ENCODE peak calls at places on chromosomes 2 and 18, in nine cellular contexts. W, H, X, K, I, P, T, Z and D are unnamed samples.

GRCh38 chr2:9205963-9206948 is at the start of gene ASAP2:
- DNase-seq in W (peak; percentile 80), H (no peak), X (peak; percentile 65), K (no peak), I (no peak), P (peak; percentile 71), T (peak; percentile 86), Z (no peak), D (no peak)

GRCh38 chr2:127100261-127101047 is 6.5 kb downstream of the BIN1 start:
- DNase-seq in W (peak; percentile 71), H (peak; percentile 57), X (peak; percentile 33), K (no peak), I (no peak), P (no peak), T (peak; percentile 59), Z (no peak), D (no peak)

GRCh38 chr2:242029422-242030225 is 160.1 kb downstream of the RTP5 start:
- DNase-seq in W (no peak), H (peak; percentile 34), X (no peak), K (no peak), I (no peak), P (peak; percentile 49), T (peak; percentile 28), Z (no peak), D (no peak)

GRCh38 chr2:104584393-104584792 is 269.5 kb upstream of the POU3F3 start:
- DNase-seq in W (no peak), H (no peak), X (no peak), K (no peak), I (no peak), P (no peak), T (no peak), Z (no peak), D (no peak)

GRCh38 chr18:34771958-34772357 is 61.9 kb downstream of the DTNA start:
- DNase-seq in W (no peak), H (no peak), X (no peak), K (no peak), I (no peak), P (no peak), T (no peak), Z (no peak), D (no peak)

GRCh38 chr2:182867411-182868048 is 1.1 kb upstream of the FRZB start:
- DNase-seq in W (no peak), H (no peak), X (no peak), K (no peak), I (no peak), P (no peak), T (no peak), Z (no peak), D (no peak)

GRCh38 chr2:65340898-65341681 is 91.3 kb downstream of the SPRED2 start:
- DNase-seq in W (no peak), H (no peak), X (no peak), K (no peak), I (no peak), P (no peak), T (no peak), Z (no peak), D (no peak)

GRCh38 chr2:213490087-213490486 is 205.8 kb downstream of the SPAG16 start:
- DNase-seq in W (peak; percentile 32), H (no peak), X (no peak), K (no peak), I (no peak), P (no peak), T (no peak), Z (no peak), D (no peak)

GRCh38 chr2:108586116-108586515 is 51.8 kb downstream of the LIMS1 start:
- DNase-seq in W (peak; percentile 37), H (no peak), X (no peak), K (no peak), I (no peak), P (no peak), T (no peak), Z (no peak), D (no peak)

GRCh38 chr18:55918449-55918848 is 330.5 kb upstream of the TCF4 start:
- DNase-seq in W (no peak), H (no peak), X (no peak), K (no peak), I (no peak), P (no peak), T (no peak), Z (no peak), D (no peak)

GRCh38 chr18:37343542-37343851 is 222.1 kb downstream of the CELF4 start:
- DNase-seq in W (no peak), H (no peak), X (no peak), K (no peak), I (no peak), P (no peak), T (no peak), Z (no peak), D (no peak)

GRCh38 chr2:230153390-230153976 is 66.3 kb downstream of the SP110 start:
- DNase-seq in W (no peak), H (no peak), X (no peak), K (no peak), I (no peak), P (no peak), T (no peak), Z (no peak), D (no peak)

GRCh38 chr18:29164020-29164706 is 987.2 kb upstream of the CDH2 start:
- DNase-seq in W (peak; percentile 96), H (no peak), X (no peak), K (no peak), I (no peak), P (no peak), T (no peak), Z (no peak), D (no peak)

GRCh38 chr2:212863185-212863588 is 288.2 kb downstream of the IKZF2 start:
- DNase-seq in W (peak; percentile 64), H (no peak), X (no peak), K (no peak), I (no peak), P (no peak), T (no peak), Z (no peak), D (no peak)

GRCh38 chr2:152506843-152507242 is 171.9 kb downstream of the FMNL2 start:
- DNase-seq in W (peak; percentile 72), H (no peak), X (no peak), K (peak; percentile 79), I (no peak), P (no peak), T (no peak), Z (no peak), D (no peak)

GRCh38 chr2:66521459-66521858 is 86.5 kb downstream of the MEIS1 start:
- DNase-seq in W (no peak), H (no peak), X (no peak), K (no peak), I (no peak), P (no peak), T (no peak), Z (no peak), D (no peak)

GRCh38 chr2:190277234-190278112 is 42.2 kb downstream of the HIBCH start:
- DNase-seq in W (peak; percentile 58), H (no peak), X (no peak), K (no peak), I (no peak), P (no peak), T (no peak), Z (no peak), D (no peak)

GRCh38 chr2:140567734-140568133 is 1563.1 kb downstream of the LRP1B start:
- DNase-seq in W (peak; percentile 45), H (no peak), X (no peak), K (no peak), I (no peak), P (no peak), T (no peak), Z (no peak), D (no peak)

DNA sequence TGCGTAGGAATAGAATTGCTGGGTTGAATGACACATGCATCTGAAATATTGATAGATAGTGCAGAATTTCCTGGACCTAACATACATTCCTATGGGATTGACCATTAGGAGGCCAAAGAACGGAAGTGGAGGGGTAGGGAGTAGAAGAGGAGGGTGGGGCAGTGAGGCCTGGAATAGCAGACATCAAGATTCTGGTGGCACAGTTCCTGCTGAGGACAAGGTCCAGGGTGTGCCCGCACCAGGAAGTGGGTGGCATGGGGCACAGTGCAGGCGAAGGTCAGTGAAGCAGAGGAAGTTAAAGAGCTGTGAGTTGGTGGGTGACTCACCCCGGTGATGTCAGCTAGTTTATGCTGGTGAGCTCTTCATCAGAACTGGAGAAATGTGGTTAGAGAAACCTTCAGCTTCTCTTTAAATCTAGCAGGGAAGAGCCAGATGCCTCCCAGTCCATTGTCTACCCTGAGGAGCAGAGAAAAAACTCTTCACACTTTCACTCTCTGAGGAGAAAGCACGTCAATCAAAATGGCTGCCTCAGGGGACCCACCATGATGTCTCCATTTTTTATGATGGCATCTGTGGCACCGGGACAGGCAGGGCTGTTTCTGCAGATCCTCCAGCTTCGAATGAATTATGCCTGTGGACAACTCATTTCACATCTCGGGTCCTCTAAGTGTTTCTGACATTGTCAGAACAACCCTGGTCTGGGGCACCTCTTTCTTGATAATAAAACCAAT is 55.9 kb upstream of the CTLA4 start:
- DNase-seq in W (peak; percentile 93), H (peak; percentile 80), X (peak; percentile 64), K (peak; percentile 52), I (peak; percentile 35), P (peak; percentile 61), T (peak; percentile 76), Z (peak; percentile 76), D (peak; percentile 28)
- H3K27ac ChIP-seq in W (peak overlapping the region; percentile 65), H (peak overlapping the region; percentile 47), X (no peak overlapping the region), K (no peak overlapping the region), I (peak overlapping the region; percentile 5), P (peak overlapping the region; percentile 21), T (no peak overlapping the region), Z (peak overlapping the region; percentile 2), D (peak overlapping the region; percentile 26)

GRCh38 chr2:129754431-129754830 is 225.0 kb upstream of the RAB6C start:
- DNase-seq in W (no peak), H (no peak), X (no peak), K (no peak), I (no peak), P (no peak), T (no peak), Z (no peak), D (no peak)
- H3K4me3 ChIP-seq in W (no peak overlapping the region), H (no peak overlapping the region), X (no peak overlapping the region), K (no peak overlapping the region), I (no peak overlapping the region), P (no peak overlapping the region), T (no peak overlapping the region), Z (no peak overlapping the region), D (no peak overlapping the region)

GRCh38 chr2:39696838-39697237 is 31.1 kb downstream of the TMEM178A start:
- DNase-seq in W (peak; percentile 65), H (no peak), X (no peak), K (peak; percentile 13), I (no peak), P (no peak), T (no peak), Z (no peak), D (no peak)
- H3K27ac ChIP-seq in W (no peak overlapping the region), H (no peak overlapping the region), X (no peak overlapping the region), K (no peak overlapping the region), I (no peak overlapping the region), P (no peak overlapping the region), T (peak overlapping the region; percentile 65), Z (peak overlapping the region; percentile 41), D (no peak overlapping the region)

DNA sequence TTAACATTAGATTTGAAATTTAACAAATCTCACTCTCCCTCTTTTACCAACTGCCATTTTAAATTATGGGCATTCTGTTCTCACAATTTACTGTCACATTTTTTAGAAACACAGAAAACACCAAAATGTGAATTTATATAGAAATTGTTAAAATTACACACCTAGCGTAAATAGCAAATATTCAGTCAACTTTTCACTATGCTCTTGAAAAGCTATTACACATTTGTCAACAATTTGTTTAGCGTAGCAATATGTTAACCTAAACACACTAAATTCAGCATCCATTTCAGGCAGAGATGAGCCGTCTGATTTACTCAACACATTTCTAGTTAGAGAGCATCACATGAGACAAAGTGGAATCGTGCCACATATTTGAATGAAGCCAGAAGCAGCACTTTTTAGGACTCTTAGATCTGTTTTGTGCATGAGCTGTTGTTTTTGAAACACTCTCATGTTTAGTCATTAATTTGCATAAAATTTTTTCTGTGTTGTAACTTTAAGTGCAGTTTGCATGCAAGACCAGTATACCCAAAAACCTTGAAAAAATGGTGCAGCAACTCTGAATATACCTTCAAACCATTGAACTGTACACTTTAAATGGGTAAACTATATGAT is 8.2 kb downstream of the TTC32 start:
- DNase-seq in W (no peak), H (no peak), X (no peak), K (no peak), I (no peak), P (no peak), T (no peak), Z (no peak), D (no peak)
- H3K4me3 ChIP-seq in W (no peak overlapping the region), H (no peak overlapping the region), X (no peak overlapping the region), K (no peak overlapping the region), I (no peak overlapping the region), P (no peak overlapping the region), T (no peak overlapping the region), Z (no peak overlapping the region), D (no peak overlapping the region)